ENCODE peak calls at places on chromosomes 1 and 21, in four cellular contexts. One of them, this sample, is unnamed.

GRCh38 chr1:119647734-119648619 is at the start of gene ZNF697:
- DNase-seq in K562: peak; percentile 93
- DNase-seq in AG09309: peak; percentile 95
- DNase-seq in cardiac muscle cell: peak; percentile 96
- DNase-seq in this sample: peak; percentile 88

GRCh38 chr1:7207875-7208646 is 422.8 kb downstream of the CAMTA1 start:
- DNase-seq in K562: peak; percentile 75
- DNase-seq in AG09309: peak; percentile 41
- DNase-seq in cardiac muscle cell: peak; percentile 81
- DNase-seq in this sample: peak; percentile 50

GRCh38 chr1:59924653-59925052 is 1.9 kb downstream of the CYP2J2 start:
- DNase-seq in K562: no peak
- DNase-seq in AG09309: no peak
- DNase-seq in cardiac muscle cell: no peak
- DNase-seq in this sample: no peak

GRCh38 chr1:230112131-230112701 is 45.2 kb downstream of the GALNT2 start:
- DNase-seq in K562: peak; percentile 60
- DNase-seq in AG09309: no peak
- DNase-seq in cardiac muscle cell: peak; percentile 55
- DNase-seq in this sample: no peak

GRCh38 chr1:13588946-13589345 is 5.3 kb downstream of the PDPN start:
- DNase-seq in K562: no peak
- DNase-seq in AG09309: no peak
- DNase-seq in cardiac muscle cell: no peak
- DNase-seq in this sample: no peak

GRCh38 chr1:222171005-222171404 is 376.9 kb downstream of the HHIPL2 start:
- DNase-seq in K562: peak; percentile 19
- DNase-seq in AG09309: peak; percentile 28
- DNase-seq in cardiac muscle cell: peak; percentile 53
- DNase-seq in this sample: no peak

GRCh38 chr1:212699104-212699838 is 369 bp downstream of the BATF3 start:
- DNase-seq in K562: peak; percentile 76
- DNase-seq in AG09309: no peak
- DNase-seq in cardiac muscle cell: peak; percentile 58
- DNase-seq in this sample: no peak

GRCh38 chr1:222948079-222948478 is 133.2 kb downstream of the DISP1 start:
- DNase-seq in K562: no peak
- DNase-seq in AG09309: no peak
- DNase-seq in cardiac muscle cell: no peak
- DNase-seq in this sample: no peak

GRCh38 chr1:2612591-2613365 is 20.0 kb downstream of the MMEL1 start:
- DNase-seq in K562: no peak
- DNase-seq in AG09309: no peak
- DNase-seq in cardiac muscle cell: no peak
- DNase-seq in this sample: no peak

GRCh38 chr1:154352581-154353459 is 27.5 kb downstream of the ATP8B2 start:
- DNase-seq in K562: peak; percentile 70
- DNase-seq in AG09309: no peak
- DNase-seq in cardiac muscle cell: peak; percentile 69
- DNase-seq in this sample: no peak

GRCh38 chr1:115890618-115891017 is 49.7 kb upstream of the NHLH2 start:
- DNase-seq in K562: no peak
- DNase-seq in AG09309: no peak
- DNase-seq in cardiac muscle cell: no peak
- DNase-seq in this sample: no peak

GRCh38 chr1:108053291-108054023 is 88.5 kb upstream of the VAV3 start:
- DNase-seq in K562: no peak
- DNase-seq in AG09309: peak; percentile 11
- DNase-seq in cardiac muscle cell: no peak
- DNase-seq in this sample: no peak

GRCh38 chr1:171251042-171251740 is 2.9 kb downstream of the FMO1 start:
- DNase-seq in K562: no peak
- DNase-seq in AG09309: no peak
- DNase-seq in cardiac muscle cell: peak; percentile 27
- DNase-seq in this sample: no peak

GRCh38 chr1:193408782-193409293 is 222.4 kb upstream of the B3GALT2 start:
- DNase-seq in K562: no peak
- DNase-seq in AG09309: peak; percentile 74
- DNase-seq in cardiac muscle cell: peak; percentile 93
- DNase-seq in this sample: peak; percentile 59

GRCh38 chr1:246632584-246633168 is 66.4 kb downstream of the CNST start:
- DNase-seq in K562: no peak
- DNase-seq in AG09309: peak; percentile 90
- DNase-seq in cardiac muscle cell: no peak
- DNase-seq in this sample: peak; percentile 93

GRCh38 chr1:109826930-109827349 is 63.2 kb upstream of the EPS8L3 start:
- DNase-seq in K562: peak; percentile 36
- DNase-seq in AG09309: no peak
- DNase-seq in cardiac muscle cell: no peak
- DNase-seq in this sample: no peak

GRCh38 chr1:17118706-17119075 is 560 bp downstream of the PADI2 start:
- DNase-seq in K562: no peak
- DNase-seq in AG09309: no peak
- DNase-seq in cardiac muscle cell: peak; percentile 17
- DNase-seq in this sample: no peak

GRCh38 chr1:246647113-246647512 is 77.1 kb upstream of the SCCPDH start:
- DNase-seq in K562: peak; percentile 42
- DNase-seq in AG09309: peak; percentile 20
- DNase-seq in cardiac muscle cell: peak; percentile 76
- DNase-seq in this sample: no peak

GRCh38 chr1:96234299-96234698 is 487.3 kb upstream of the PTBP2 start:
- DNase-seq in K562: no peak
- DNase-seq in AG09309: no peak
- DNase-seq in cardiac muscle cell: peak; percentile 44
- DNase-seq in this sample: peak; percentile 38

GRCh38 chr1:27884182-27884954 is 12.0 kb downstream of the THEMIS2 start:
- DNase-seq in K562: no peak
- DNase-seq in AG09309: no peak
- DNase-seq in cardiac muscle cell: no peak
- DNase-seq in this sample: no peak

GRCh38 chr1:10854856-10855459 is 58.5 kb upstream of the CASZ1 start:
- DNase-seq in K562: no peak
- DNase-seq in AG09309: no peak
- DNase-seq in cardiac muscle cell: no peak
- DNase-seq in this sample: no peak

GRCh38 chr1:193569696-193570269 is 383.4 kb upstream of the B3GALT2 start:
- DNase-seq in K562: no peak
- DNase-seq in AG09309: no peak
- DNase-seq in cardiac muscle cell: no peak
- DNase-seq in this sample: peak; percentile 68

GRCh38 chr1:174883361-174883760 is 116.4 kb upstream of the CACYBP start:
- DNase-seq in K562: peak; percentile 32
- DNase-seq in AG09309: peak; percentile 37
- DNase-seq in cardiac muscle cell: no peak
- DNase-seq in this sample: no peak

GRCh38 chr1:98429851-98430496 is 231.5 kb upstream of the SNX7 start:
- DNase-seq in K562: no peak
- DNase-seq in AG09309: no peak
- DNase-seq in cardiac muscle cell: no peak
- DNase-seq in this sample: no peak

GRCh38 chr1:147052143-147052542 is 114.0 kb downstream of the NBPF12 start:
- DNase-seq in K562: no peak
- DNase-seq in AG09309: no peak
- DNase-seq in cardiac muscle cell: no peak
- DNase-seq in this sample: no peak

GRCh38 chr21:38351961-38352521 is 95.2 kb downstream of the KCNJ15 start:
- DNase-seq in K562: no peak
- DNase-seq in AG09309: peak; percentile 71
- DNase-seq in cardiac muscle cell: no peak
- DNase-seq in this sample: peak; percentile 52

GRCh38 chr1:31623365-31623764 is 5.9 kb downstream of the HCRTR1 start:
- DNase-seq in K562: no peak
- DNase-seq in AG09309: no peak
- DNase-seq in cardiac muscle cell: no peak
- DNase-seq in this sample: no peak

DNA sequence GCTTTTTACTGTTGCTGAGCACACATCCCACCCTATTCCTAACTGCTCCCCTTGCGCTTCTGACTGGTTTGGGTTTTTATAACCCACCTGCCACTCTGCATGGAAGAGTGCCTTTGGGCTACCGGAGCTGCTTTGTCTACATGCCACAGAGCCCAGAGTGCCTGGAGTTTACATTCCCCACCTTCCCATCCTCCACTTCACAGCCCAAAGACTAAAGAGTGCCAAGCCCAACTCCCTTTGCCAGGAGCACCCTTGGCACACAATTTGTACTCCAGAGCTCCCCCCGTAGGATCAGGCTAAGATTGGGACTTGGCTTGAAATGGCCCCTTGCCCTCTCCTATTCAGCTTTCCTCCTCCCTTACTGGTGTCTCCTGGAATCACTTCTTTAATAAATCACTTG is 63.3 kb downstream of the LHX9 start:
- DNase-seq in K562: no peak
- DNase-seq in AG09309: no peak
- DNase-seq in cardiac muscle cell: no peak
- DNase-seq in this sample: no peak
- TF ChIP-seq CTCF in K562: no peak
- TF ChIP-seq CTCF in AG09309: no peak
- TF ChIP-seq CTCF in cardiac muscle cell: no peak
- TF ChIP-seq CTCF in this sample: no peak

GRCh38 chr21:33901421-33902288 is 13.9 kb downstream of the ATP5PO start:
- DNase-seq in K562: peak; percentile 44
- DNase-seq in AG09309: peak; percentile 32
- DNase-seq in cardiac muscle cell: peak; percentile 65
- DNase-seq in this sample: no peak
- TF ChIP-seq CTCF in K562: peak; percentile 78
- TF ChIP-seq CTCF in AG09309: peak; percentile 61
- TF ChIP-seq CTCF in cardiac muscle cell: peak; percentile 69
- TF ChIP-seq CTCF in this sample: peak; percentile 76

DNA sequence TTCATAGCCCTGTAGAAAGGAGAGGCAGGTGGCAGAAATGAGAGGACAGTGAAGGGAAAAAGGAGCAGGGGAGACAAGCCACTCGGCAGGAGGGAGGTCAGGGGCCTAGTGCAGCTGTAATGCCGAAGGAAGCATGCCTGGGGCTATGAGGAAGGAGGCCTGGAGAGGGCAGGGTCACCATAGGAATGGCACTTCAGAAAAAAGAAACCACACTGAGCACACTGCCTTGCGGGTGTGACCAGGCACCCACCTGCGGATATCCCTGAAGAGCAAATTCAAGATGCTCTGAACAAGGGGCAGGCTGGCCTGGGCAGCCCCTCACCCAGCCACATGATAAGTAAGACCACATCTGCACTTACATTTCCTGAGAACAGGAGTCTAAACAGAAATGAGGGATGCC is 104.7 kb downstream of the JAK1 start:
- DNase-seq in K562: no peak
- DNase-seq in AG09309: no peak
- DNase-seq in cardiac muscle cell: peak; percentile 76
- DNase-seq in this sample: no peak
- TF ChIP-seq CTCF in K562: peak; percentile 29
- TF ChIP-seq CTCF in AG09309: peak; percentile 21
- TF ChIP-seq CTCF in cardiac muscle cell: peak; percentile 19
- TF ChIP-seq CTCF in this sample: peak; percentile 52

DNA sequence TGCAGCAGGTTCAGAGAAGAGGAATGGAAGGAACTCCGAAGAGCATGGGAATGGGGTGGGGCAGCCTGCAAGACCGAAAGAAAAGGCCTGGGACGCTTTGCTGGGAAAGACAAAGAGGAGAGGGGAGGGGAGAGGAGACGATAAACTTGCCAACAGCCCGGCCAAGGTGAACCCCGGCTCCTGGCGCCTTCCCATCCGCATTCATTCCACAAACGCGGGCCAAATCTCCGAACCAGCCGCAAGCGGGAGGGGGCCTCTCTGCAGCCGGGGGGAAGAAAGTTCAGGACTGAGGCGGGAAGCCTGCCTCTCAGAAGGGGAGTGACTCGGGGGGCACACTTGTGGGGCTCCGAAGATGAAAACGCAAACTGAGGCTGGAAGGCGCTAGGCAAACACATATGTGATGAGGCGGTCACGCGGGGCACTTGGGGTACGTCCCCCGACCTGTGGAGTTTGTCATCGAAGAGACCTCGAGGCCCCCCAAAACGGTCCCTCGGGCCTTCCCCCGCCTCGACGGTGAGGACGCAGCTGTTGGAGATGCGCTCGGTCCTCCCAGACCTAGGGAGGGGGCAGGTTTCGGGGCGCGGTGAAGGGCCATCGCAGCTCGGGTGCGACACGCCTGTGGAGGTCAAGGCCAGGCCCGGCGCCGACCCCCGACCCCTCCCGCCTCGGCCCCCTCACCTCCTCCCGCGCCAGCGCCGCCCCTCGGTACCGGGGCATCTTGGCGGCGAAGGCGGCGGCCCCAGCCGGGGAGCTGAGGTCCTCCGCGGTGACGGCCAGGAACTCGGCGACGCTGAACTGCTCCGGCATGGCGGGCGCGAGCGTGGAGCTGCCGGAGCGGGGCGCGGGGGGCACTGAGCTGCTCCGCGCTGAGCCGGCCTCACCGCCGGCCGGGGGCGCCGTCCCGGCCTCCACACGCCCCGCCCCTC is at the start of gene ASAP3:
- DNase-seq in K562: no peak
- DNase-seq in AG09309: no peak
- DNase-seq in cardiac muscle cell: peak; percentile 63
- DNase-seq in this sample: no peak
- TF ChIP-seq CTCF in K562: peak; percentile 29
- TF ChIP-seq CTCF in AG09309: peak; percentile 14
- TF ChIP-seq CTCF in cardiac muscle cell: peak; percentile 8
- TF ChIP-seq CTCF in this sample: peak; percentile 4

GRCh38 chr1:30318413-30318812 is 405.0 kb downstream of the MATN1 start:
- DNase-seq in K562: no peak
- DNase-seq in AG09309: no peak
- DNase-seq in cardiac muscle cell: no peak
- DNase-seq in this sample: no peak
- TF ChIP-seq CTCF in K562: peak; percentile 14
- TF ChIP-seq CTCF in AG09309: no peak
- TF ChIP-seq CTCF in cardiac muscle cell: no peak
- TF ChIP-seq CTCF in this sample: no peak

GRCh38 chr1:88891318-88892145 is at the start of gene GTF2B:
- DNase-seq in K562: peak; percentile 75
- DNase-seq in AG09309: peak; percentile 87
- DNase-seq in cardiac muscle cell: peak; percentile 90
- DNase-seq in this sample: peak; percentile 73
- TF ChIP-seq CTCF in K562: no peak
- TF ChIP-seq CTCF in AG09309: no peak
- TF ChIP-seq CTCF in cardiac muscle cell: no peak
- TF ChIP-seq CTCF in this sample: no peak

GRCh38 chr1:44030606-44031050 is 634 bp downstream of the SLC6A9 start:
- DNase-seq in K562: peak; percentile 58
- DNase-seq in AG09309: no peak
- DNase-seq in cardiac muscle cell: peak; percentile 85
- DNase-seq in this sample: no peak
- TF ChIP-seq CTCF in K562: no peak
- TF ChIP-seq CTCF in AG09309: peak; percentile 7
- TF ChIP-seq CTCF in cardiac muscle cell: peak; percentile 22
- TF ChIP-seq CTCF in this sample: peak; percentile 29

GRCh38 chr1:160413716-160414115 is 13.4 kb downstream of the VANGL2 start:
- DNase-seq in K562: no peak
- DNase-seq in AG09309: no peak
- DNase-seq in cardiac muscle cell: no peak
- DNase-seq in this sample: no peak
- TF ChIP-seq CTCF in K562: no peak
- TF ChIP-seq CTCF in AG09309: no peak
- TF ChIP-seq CTCF in cardiac muscle cell: no peak
- TF ChIP-seq CTCF in this sample: no peak

GRCh38 chr1:25110480-25110879 is 121.8 kb downstream of the SYF2 start:
- DNase-seq in K562: no peak
- DNase-seq in AG09309: no peak
- DNase-seq in cardiac muscle cell: no peak
- DNase-seq in this sample: no peak
- TF ChIP-seq CTCF in K562: no peak
- TF ChIP-seq CTCF in AG09309: no peak
- TF ChIP-seq CTCF in cardiac muscle cell: no peak
- TF ChIP-seq CTCF in this sample: no peak

This sample was measured in retinal pigment epithelial cell.